ENCODE peak calls at places on chromosomes 2 and 18, in nine cellular contexts. D is A549; J is CD4-positive, alpha-beta T cell; Y is choroid plexus epithelial cell; S is cardiac fibroblast; L is mesothelial cell of epicardium; F is AG10803; B is fibroblast of lung; I is brain microvascular endothelial cell. Z is an unnamed sample.

GRCh38 chr18:10687161-10687925 is 161.5 kb downstream of the NAPG start:
- DNase-seq in J (no peak), F (no peak), Y (no peak), I (peak; percentile 2), L (no peak), S (no peak), D (no peak), B (no peak), Z (no peak)

GRCh38 chr2:85503611-85504433 is 35.1 kb upstream of the MAT2A start:
- DNase-seq in S (no peak), L (no peak), I (no peak), D (no peak), J (no peak), Y (no peak), F (peak; percentile 82), B (peak; percentile 68), Z (no peak)

GRCh38 chr2:240358821-240359342 is 76.6 kb upstream of the GPC1 start:
- DNase-seq in F (no peak), I (no peak), L (peak; percentile 10), B (no peak), D (no peak), S (no peak), Y (no peak), J (no peak), Z (no peak)

GRCh38 chr2:33265584-33266338 is 210.7 kb upstream of the RASGRP3 start:
- DNase-seq in J (no peak), B (no peak), F (no peak), D (no peak), L (no peak), I (no peak), S (peak; percentile 55), Y (no peak), Z (no peak)

GRCh38 chr2:109322111-109322510 is 193.1 kb downstream of the SH3RF3 start:
- DNase-seq in Y (peak; percentile 97), B (peak; percentile 99), L (no peak), S (peak; percentile 99), I (peak; percentile 79), D (no peak), F (peak; percentile 99), J (no peak), Z (peak; percentile 91)

GRCh38 chr2:119383410-119384140 is 16.8 kb downstream of the DBI start:
- DNase-seq in F (peak; percentile 34), B (no peak), Y (no peak), L (no peak), D (no peak), I (no peak), J (no peak), S (no peak), Z (no peak)

GRCh38 chr2:152623076-152623740 is 94.1 kb downstream of the PRPF40A start:
- DNase-seq in D (no peak), F (no peak), I (no peak), L (no peak), B (no peak), J (no peak), Y (no peak), S (no peak), Z (no peak)

GRCh38 chr2:1482981-1483380 is 69.7 kb downstream of the TPO start:
- DNase-seq in D (no peak), F (no peak), J (no peak), Y (no peak), B (no peak), S (no peak), L (no peak), I (no peak), Z (no peak)

GRCh38 chr2:224645722-224646121 is 60.6 kb upstream of the CUL3 start:
- DNase-seq in I (no peak), J (no peak), L (no peak), F (no peak), B (no peak), Y (no peak), S (no peak), D (no peak), Z (no peak)

GRCh38 chr2:181779288-181779871 is 99.1 kb upstream of the NEUROD1 start:
- DNase-seq in D (no peak), F (no peak), Y (peak; percentile 57), B (no peak), J (no peak), L (no peak), I (no peak), S (no peak), Z (no peak)

GRCh38 chr18:4017479-4017878 is 437.6 kb downstream of the DLGAP1 start:
- DNase-seq in F (no peak), D (peak; percentile 8), B (peak; percentile 14), L (no peak), I (no peak), Y (peak; percentile 1), S (peak; percentile 5), J (no peak), Z (no peak)

GRCh38 chr2:113070606-113070975 is 2.8 kb downstream of the IL1F10 start:
- DNase-seq in B (no peak), D (no peak), I (no peak), S (no peak), F (no peak), L (no peak), Y (no peak), J (no peak), Z (no peak)

GRCh38 chr2:197037863-197038398 is 111.4 kb upstream of the PGAP1 start:
- DNase-seq in D (no peak), I (no peak), J (no peak), Y (peak; percentile 7), F (no peak), L (no peak), S (peak; percentile 22), B (no peak), Z (no peak)
- TF ChIP-seq CTCF in D (no peak), I (peak; percentile 31), J (no peak), Y (no peak), F (no peak), L (no peak), S (peak; percentile 15), B (no peak), Z (no peak)

GRCh38 chr2:215442392-215442787 is 6.5 kb upstream of the FN1 start:
- DNase-seq in B (no peak), L (no peak), D (no peak), Y (no peak), F (no peak), J (no peak), S (no peak), I (no peak), Z (no peak)
- TF ChIP-seq CTCF in B (no peak), L (no peak), D (no peak), Y (no peak), F (no peak), J (no peak), S (no peak), I (no peak), Z (no peak)

DNA sequence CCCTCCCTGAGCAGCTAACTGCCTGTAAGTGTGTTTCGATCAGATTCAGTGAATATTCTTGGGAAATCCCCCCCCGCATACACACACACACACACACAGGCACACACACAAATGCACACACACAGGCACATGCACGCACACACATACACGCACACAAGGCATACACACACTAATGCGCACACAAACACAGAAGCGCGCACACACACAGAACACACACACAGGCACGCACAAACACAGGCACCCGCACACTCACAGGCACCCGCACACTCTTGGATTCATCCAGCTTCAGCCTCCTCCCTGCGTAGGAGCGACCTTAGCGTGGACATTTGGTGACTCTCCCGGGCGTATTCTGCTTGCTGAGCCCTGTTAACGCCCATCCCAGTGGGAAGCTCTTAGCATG is 656.5 kb downstream of the GALR1 start:
- DNase-seq in D (no peak), Y (no peak), J (no peak), I (no peak), F (no peak), L (no peak), B (no peak), S (no peak), Z (no peak)
- TF ChIP-seq CTCF in D (no peak), Y (no peak), J (no peak), I (no peak), F (no peak), L (no peak), B (no peak), S (no peak), Z (no peak)

GRCh38 chr18:46099463-46099862 is 1.4 kb upstream of the ATP5F1A start:
- DNase-seq in F (no peak), J (no peak), Y (no peak), D (no peak), L (no peak), I (no peak), B (no peak), S (no peak), Z (no peak)

GRCh38 chr18:46109386-46109785 is 5.2 kb downstream of the HAUS1 start:
- DNase-seq in I (no peak), S (no peak), L (no peak), J (no peak), D (no peak), B (no peak), F (no peak), Y (no peak), Z (no peak)

GRCh38 chr18:46098616-46098933 is 479 bp upstream of the ATP5F1A start:
- DNase-seq in B (no peak), D (no peak), L (no peak), Y (no peak), S (no peak), F (no peak), I (no peak), J (no peak), Z (no peak)

DNA sequence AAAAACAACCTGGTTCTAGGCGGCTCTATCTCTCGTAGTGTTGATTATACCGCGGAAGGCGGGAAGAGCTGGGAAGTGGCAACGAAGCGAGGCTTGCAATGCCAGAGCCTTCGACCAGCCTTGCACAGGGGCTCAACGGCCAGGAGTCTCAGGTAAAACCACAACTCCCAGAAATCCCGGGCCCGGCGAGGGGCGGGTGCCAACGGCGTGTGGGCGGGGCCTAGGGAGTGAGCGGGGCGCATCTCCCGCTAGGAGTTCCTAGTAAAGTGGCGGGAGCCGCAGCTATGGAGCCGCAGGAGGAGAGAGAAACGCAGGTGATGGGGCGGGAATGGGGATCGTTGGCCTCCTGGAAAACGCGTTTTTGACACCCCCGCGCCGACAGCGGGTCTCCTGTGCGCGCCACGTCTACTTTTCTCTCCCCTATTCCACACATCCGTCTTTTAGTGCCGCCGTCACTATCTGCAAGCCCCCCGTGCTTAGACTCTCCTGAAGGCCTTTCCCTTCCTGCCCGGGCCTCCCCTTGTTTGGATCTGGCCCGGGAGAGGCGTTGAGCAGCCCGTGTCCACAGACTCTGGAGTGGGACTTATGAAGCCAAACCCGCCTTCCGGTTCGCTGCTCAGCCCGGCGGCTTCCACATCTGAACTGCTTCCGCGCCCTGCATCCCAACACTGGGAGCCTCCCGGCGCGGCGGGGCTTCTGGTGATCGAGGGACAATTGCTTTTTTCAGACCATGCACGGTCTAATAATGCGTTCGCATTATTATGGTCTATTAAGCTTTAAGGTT is at the start of gene HAUS1:
- DNase-seq in B (peak; percentile 74), D (peak; percentile 79), S (peak; percentile 76), Y (peak; percentile 78), L (peak; percentile 77), I (peak; percentile 69), J (peak; percentile 73), F (peak; percentile 65), Z (peak; percentile 20)
- TF ChIP-seq CTCF in B (no peak), D (no peak), S (no peak), Y (no peak), L (no peak), I (no peak), J (no peak), F (no peak), Z (no peak)

GRCh38 chr2:237165405-237166276 is 80.0 kb downstream of the COPS8 start:
- DNase-seq in F (no peak), L (no peak), I (no peak), B (peak; percentile 62), S (peak; percentile 70), Y (peak; percentile 72), J (no peak), D (no peak), Z (no peak)
- TF ChIP-seq CTCF in F (peak; percentile 73), L (no peak), I (peak; percentile 85), B (peak; percentile 72), S (peak; percentile 71), Y (peak; percentile 85), J (no peak), D (peak; percentile 52), Z (peak; percentile 61)